ENCODE peak calls at places on chromosome 10, in six cellular contexts. B, R, E, X, S and L are unnamed samples.

GRCh38 chr10:50508315-50509051 is 115.3 kb downstream of the SGMS1 start:
- DNase-seq in B (peak; percentile 96), R (no peak), E (no peak), X (no peak), S (no peak), L (no peak)

GRCh38 chr10:21079330-21079658 is 182.2 kb upstream of the NEBL start:
- DNase-seq in B (no peak), R (no peak), E (no peak), X (no peak), S (no peak), L (no peak)

GRCh38 chr10:76115471-76116155 is 684.2 kb downstream of the LRMDA start:
- DNase-seq in B (no peak), R (no peak), E (no peak), X (no peak), S (no peak), L (no peak)

GRCh38 chr10:42543840-42544372 is 94.5 kb downstream of the ZNF33B start:
- DNase-seq in B (no peak), R (no peak), E (no peak), X (no peak), S (no peak), L (no peak)

GRCh38 chr10:86963341-86963919 is 4.9 kb upstream of the ADIRF start:
- DNase-seq in B (no peak), R (no peak), E (no peak), X (no peak), S (no peak), L (no peak)

GRCh38 chr10:80985105-80985504 is 447.4 kb downstream of the SH2D4B start:
- DNase-seq in B (no peak), R (no peak), E (no peak), X (no peak), S (no peak), L (no peak)

GRCh38 chr10:122044713-122045112 is 55.8 kb downstream of the TACC2 start:
- DNase-seq in B (no peak), R (peak; percentile 23), E (no peak), X (no peak), S (peak; percentile 53), L (no peak)

GRCh38 chr10:80272793-80273522 is 16.5 kb downstream of the MAT1A start:
- DNase-seq in B (no peak), R (no peak), E (no peak), X (no peak), S (no peak), L (no peak)

GRCh38 chr10:91296471-91296870 is 76.0 kb downstream of the PCGF5 start:
- DNase-seq in B (peak; percentile 30), R (no peak), E (no peak), X (peak; percentile 25), S (no peak), L (no peak)

GRCh38 chr10:66151346-66151745 is 774.5 kb upstream of the LRRTM3 start:
- DNase-seq in B (no peak), R (no peak), E (no peak), X (no peak), S (no peak), L (no peak)

GRCh38 chr10:132669208-132669861 is 116.6 kb downstream of the NKX6-2 start:
- DNase-seq in B (no peak), R (no peak), E (no peak), X (no peak), S (no peak), L (no peak)

GRCh38 chr10:80924063-80924952 is 386.6 kb downstream of the SH2D4B start:
- DNase-seq in B (peak; percentile 58), R (no peak), E (peak; percentile 29), X (peak; percentile 7), S (peak; percentile 11), L (peak; percentile 36)

GRCh38 chr10:52066383-52066782 is 247.7 kb upstream of the DKK1 start:
- DNase-seq in B (peak; percentile 11), R (no peak), E (no peak), X (peak; percentile 10), S (no peak), L (no peak)

GRCh38 chr10:129706523-129706922 is 239.5 kb downstream of the MGMT start:
- DNase-seq in B (no peak), R (no peak), E (no peak), X (no peak), S (no peak), L (no peak)

GRCh38 chr10:106576534-106576933 is 588.0 kb downstream of the SORCS1 start:
- DNase-seq in B (peak; percentile 62), R (no peak), E (no peak), X (no peak), S (no peak), L (no peak)

GRCh38 chr10:80288849-80289248 is 609 bp downstream of the MAT1A start:
- DNase-seq in B (no peak), R (no peak), E (no peak), X (no peak), S (no peak), L (no peak)

GRCh38 chr10:28036587-28036986 is 37.7 kb upstream of the ODAD2 start:
- DNase-seq in B (no peak), R (no peak), E (no peak), X (no peak), S (peak; percentile 80), L (no peak)

GRCh38 chr10:37289833-37290464 is 164.6 kb downstream of the ANKRD30A start:
- DNase-seq in B (no peak), R (no peak), E (no peak), X (peak; percentile 18), S (no peak), L (no peak)

GRCh38 chr10:132158122-132158741 is 28.5 kb upstream of the DPYSL4 start:
- DNase-seq in B (no peak), R (no peak), E (no peak), X (no peak), S (no peak), L (no peak)

GRCh38 chr10:14022052-14022451 is 308.7 kb downstream of the FRMD4A start:
- DNase-seq in B (peak; percentile 57), R (no peak), E (no peak), X (no peak), S (no peak), L (no peak)

GRCh38 chr10:14022954-14023353 is 307.8 kb downstream of the FRMD4A start:
- DNase-seq in B (no peak), R (no peak), E (no peak), X (no peak), S (no peak), L (no peak)

GRCh38 chr10:14025283-14025682 is 305.4 kb downstream of the FRMD4A start:
- DNase-seq in B (no peak), R (no peak), E (no peak), X (no peak), S (peak; percentile 23), L (no peak)

GRCh38 chr10:14024349-14025202 is 306.1 kb downstream of the FRMD4A start:
- DNase-seq in B (peak; percentile 66), R (no peak), E (peak; percentile 54), X (no peak), S (no peak), L (no peak)

GRCh38 chr10:14023612-14024348 is 306.9 kb downstream of the FRMD4A start:
- DNase-seq in B (peak; percentile 46), R (no peak), E (no peak), X (no peak), S (no peak), L (no peak)
- H3K4me3 ChIP-seq in B (peak overlapping the region; percentile 50), R (no peak overlapping the region), E (peak overlapping the region; percentile 1), X (no peak overlapping the region), S (no peak overlapping the region), L (no peak overlapping the region)

GRCh38 chr10:33441561-33441960 is 107.1 kb upstream of the NRP1 start:
- DNase-seq in B (no peak), R (no peak), E (no peak), X (no peak), S (no peak), L (no peak)
- H3K4me3 ChIP-seq in B (no peak overlapping the region), R (no peak overlapping the region), E (no peak overlapping the region), X (no peak overlapping the region), S (no peak overlapping the region), L (no peak overlapping the region)

DNA sequence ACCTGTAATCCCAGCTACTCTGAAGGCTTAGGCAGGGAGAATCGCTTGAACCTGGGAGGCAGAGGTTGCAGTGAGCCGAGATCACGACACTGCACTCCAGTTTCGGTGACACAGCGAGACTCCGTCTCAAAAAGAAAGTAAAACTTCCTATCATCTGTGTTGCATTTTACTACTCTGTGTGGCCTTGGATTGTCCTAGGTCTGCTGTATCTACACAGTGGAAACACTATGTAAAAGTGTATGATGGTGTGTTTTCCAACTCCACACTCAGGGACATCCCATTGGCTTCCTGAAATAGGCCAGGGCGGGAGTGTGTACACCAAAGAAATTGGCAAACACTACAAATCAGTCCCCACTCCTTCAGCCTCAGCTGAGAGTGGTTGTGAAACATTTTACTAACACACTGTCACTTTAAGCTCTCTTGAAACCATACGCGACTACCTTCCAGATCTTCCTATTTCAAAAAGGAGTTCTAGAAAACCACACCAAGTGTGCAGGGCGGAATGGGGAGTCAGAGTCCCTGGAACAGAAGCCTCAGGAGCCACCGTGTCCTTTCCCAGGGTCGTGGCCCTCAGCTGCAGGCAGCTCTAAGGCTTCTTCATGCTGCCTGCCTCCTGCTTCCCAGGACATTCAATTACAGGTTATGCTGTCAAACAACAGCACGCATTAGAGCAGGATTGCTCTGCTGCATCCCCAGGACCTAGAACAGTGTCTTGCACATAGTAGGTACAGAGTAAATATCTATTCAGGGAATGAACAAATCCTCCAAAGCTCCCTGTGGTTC is 275.4 kb downstream of the PARD3 start:
- DNase-seq in B (peak; percentile 69), R (no peak), E (peak; percentile 70), X (no peak), S (no peak), L (no peak)
- H3K4me3 ChIP-seq in B (peak overlapping the region; percentile 41), R (no peak overlapping the region), E (peak overlapping the region; percentile 43), X (peak overlapping the region; percentile 31), S (peak overlapping the region; percentile 17), L (peak overlapping the region; percentile 36)

GRCh38 chr10:29687411-29688160 is 52.8 kb upstream of the SVIL start:
- DNase-seq in B (no peak), R (no peak), E (no peak), X (no peak), S (peak; percentile 25), L (no peak)
- H3K4me3 ChIP-seq in B (no peak overlapping the region), R (no peak overlapping the region), E (no peak overlapping the region), X (no peak overlapping the region), S (no peak overlapping the region), L (no peak overlapping the region)

DNA sequence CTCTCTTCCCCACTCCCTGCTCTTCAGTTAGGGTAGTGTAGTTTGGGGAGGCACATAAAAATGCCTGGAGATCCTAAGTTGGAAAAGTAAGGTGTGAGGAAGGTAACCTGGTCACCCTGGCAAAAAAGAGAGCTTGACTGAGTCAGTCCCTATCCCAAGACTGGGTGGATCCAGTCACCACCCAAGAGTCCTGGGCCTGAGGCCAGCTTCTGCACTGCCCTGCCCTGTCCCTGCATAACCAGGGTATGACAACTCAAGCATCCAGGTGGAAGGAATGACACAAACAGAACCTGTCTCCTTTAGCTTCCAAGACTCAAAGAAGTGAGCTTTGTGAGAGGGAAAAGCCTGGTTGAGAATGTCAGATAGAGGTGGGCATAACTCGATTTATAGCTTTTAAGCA is 26.9 kb upstream of the SORBS1 start:
- DNase-seq in B (no peak), R (no peak), E (no peak), X (no peak), S (no peak), L (no peak)
- H3K4me3 ChIP-seq in B (no peak overlapping the region), R (no peak overlapping the region), E (no peak overlapping the region), X (no peak overlapping the region), S (no peak overlapping the region), L (no peak overlapping the region)